ENCODE peak calls at places on chromosomes 16 and 17, in five cellular contexts. X is BE2C, P is left ventricle myocardium inferior, W is AG04450, E is HepG2. T is an unnamed sample.

GRCh38 chr17:7138800-7139381 is 24.3 kb upstream of the ASGR2 start:
- DNase-seq in W (no peak), E (peak; percentile 81), X (no peak), P (no peak), T (no peak)

GRCh38 chr17:72151565-72152391 is 31.0 kb downstream of the SOX9 start:
- DNase-seq in E (peak; percentile 97), X (peak; percentile 42), W (no peak), P (peak; percentile 52), T (no peak)

GRCh38 chr16:22323998-22324786 is 27.0 kb downstream of the POLR3E start:
- DNase-seq in P (no peak), E (no peak), W (no peak), X (no peak), T (no peak)

GRCh38 chr16:24409045-24409444 is 130.3 kb upstream of the RBBP6 start:
- DNase-seq in P (no peak), W (no peak), E (no peak), X (no peak), T (peak; percentile 21)

GRCh38 chr17:45649796-45650195 is 134.3 kb upstream of the CRHR1 start:
- DNase-seq in W (no peak), E (no peak), P (no peak), X (no peak), T (no peak)

GRCh38 chr17:77581480-77581879 is 377.0 kb upstream of the TNRC6C start:
- DNase-seq in P (no peak), E (no peak), W (no peak), X (no peak), T (no peak)

GRCh38 chr16:4358831-4359561 is 7.9 kb upstream of the PAM16 start:
- DNase-seq in W (no peak), P (peak; percentile 60), X (peak; percentile 84), E (peak; percentile 53), T (peak; percentile 76)

GRCh38 chr17:43363181-43363925 is 35.4 kb upstream of the ARL4D start:
- DNase-seq in P (no peak), E (no peak), X (no peak), W (no peak), T (no peak)

GRCh38 chr17:45040459-45040858 is 11.0 kb downstream of the DCAKD start:
- DNase-seq in X (no peak), W (no peak), E (no peak), P (no peak), T (no peak)

DNA sequence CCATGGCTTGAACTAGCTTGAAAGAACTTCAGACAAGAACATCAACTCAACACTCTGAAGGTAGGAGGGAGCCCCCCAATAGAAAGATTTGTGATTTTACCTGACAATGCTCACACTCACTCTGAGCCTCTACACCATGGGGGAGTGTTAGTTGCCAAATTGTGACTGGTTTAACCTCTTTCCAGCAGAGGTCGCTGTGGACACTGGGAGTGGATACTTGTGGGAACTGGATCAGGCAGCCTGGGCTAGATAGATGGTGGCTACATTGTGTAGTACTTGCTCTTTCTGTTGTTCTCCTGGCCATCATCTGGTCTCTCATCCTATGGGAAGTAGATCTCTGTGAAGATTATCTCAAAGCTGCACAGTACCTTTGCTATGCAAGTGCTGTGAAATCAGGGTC is 2.9 kb downstream of the SMPD3 start:
- DNase-seq in X (peak; percentile 83), E (peak; percentile 67), P (no peak), W (no peak), T (peak; percentile 75)
- TF ChIP-seq CTCF in X (peak; percentile 98), E (peak; percentile 71), P (peak; percentile 19), W (peak; percentile 15), T (peak; percentile 52)

DNA sequence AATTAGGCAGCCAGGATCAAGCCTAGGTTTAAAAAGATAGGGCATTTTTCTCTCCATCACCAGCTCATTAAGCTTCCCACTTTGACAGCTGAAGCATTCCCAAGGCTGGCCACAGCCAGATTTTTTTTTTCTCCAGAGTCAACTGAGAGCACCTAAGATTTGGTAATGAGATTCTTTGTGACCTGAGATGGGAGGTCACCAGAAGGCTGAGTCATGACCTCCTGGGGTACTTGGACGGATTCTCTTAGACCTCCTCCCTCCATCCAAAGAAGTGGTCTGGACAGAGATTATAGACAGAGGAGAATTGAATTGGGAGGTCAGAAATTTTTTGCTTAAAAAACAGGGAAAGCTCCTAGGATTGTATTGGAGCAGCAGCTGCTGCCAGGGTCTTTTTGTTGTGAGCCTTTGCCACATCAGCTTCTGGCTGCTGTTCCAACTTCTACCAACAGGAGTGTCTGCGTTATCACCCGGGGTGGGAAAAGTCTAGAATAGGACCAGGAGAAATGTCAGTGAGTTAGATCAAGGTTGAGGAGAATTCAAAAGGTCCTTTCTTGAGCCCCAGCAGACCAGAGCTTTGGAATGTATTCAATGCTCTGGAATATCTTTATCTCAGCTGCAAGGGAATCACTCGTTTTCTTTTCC is 221.2 kb upstream of the N4BP1 start:
- DNase-seq in X (no peak), E (peak; percentile 10), P (no peak), W (no peak), T (no peak)
- TF ChIP-seq CTCF in X (peak; percentile 7), E (no peak), P (peak; percentile 41), W (no peak), T (no peak)

DNA sequence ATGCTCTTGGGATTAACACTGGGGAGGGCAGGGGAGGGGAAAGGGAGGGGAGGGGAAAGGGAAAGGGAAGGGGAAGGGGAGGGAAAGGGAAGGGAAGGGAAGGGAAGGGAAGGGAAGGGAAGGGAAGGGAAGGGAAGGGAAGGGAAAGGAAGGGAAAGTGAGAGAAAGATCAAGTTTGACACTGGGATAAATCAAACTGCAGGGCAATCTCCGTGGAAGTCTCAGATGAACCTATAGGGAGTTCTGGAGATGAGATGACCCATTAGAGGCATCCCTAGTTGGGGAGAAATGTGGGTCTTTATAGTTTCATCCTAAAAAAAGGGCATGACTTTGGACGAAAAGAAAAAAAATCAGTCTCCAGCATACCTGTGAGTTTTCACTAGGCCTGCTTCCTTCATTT is 2.2 kb downstream of the KRTAP4-12 start:
- DNase-seq in P (no peak), W (no peak), X (no peak), E (no peak), T (no peak)
- TF ChIP-seq CTCF in P (no peak), W (no peak), X (no peak), E (no peak), T (no peak)

GRCh38 chr17:49191917-49192741 is 18.2 kb downstream of the GNGT2 start:
- DNase-seq in E (peak; percentile 90), X (peak; percentile 90), W (peak; percentile 45), P (peak; percentile 89), T (peak; percentile 53)
- TF ChIP-seq CTCF in E (peak; percentile 83), X (peak; percentile 28), W (peak; percentile 38), P (peak; percentile 43), T (peak; percentile 20)

DNA sequence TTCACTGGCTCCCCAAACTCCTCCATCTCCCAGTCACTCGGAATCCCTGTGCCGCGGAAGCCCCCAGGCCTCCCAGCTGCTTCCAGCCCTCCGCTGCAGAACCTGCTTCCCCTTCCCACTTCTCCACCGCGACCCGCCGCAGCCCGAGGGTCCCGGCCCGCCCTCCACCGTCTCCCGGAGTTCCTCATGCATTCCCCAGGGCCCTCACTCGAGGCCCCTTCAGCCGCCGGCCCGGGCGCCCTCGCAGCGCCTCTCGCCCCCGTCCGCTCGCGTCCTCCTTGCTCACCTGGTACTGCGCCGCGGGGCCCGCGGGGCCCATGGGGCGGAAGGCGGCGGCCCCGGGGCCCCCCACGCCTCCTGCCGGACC is 329 bp downstream of the SMARCD2 start:
- DNase-seq in W (no peak), P (peak; percentile 42), E (no peak), X (peak; percentile 42), T (no peak)
- TF ChIP-seq CTCF in W (no peak), P (no peak), E (no peak), X (no peak), T (no peak)

DNA sequence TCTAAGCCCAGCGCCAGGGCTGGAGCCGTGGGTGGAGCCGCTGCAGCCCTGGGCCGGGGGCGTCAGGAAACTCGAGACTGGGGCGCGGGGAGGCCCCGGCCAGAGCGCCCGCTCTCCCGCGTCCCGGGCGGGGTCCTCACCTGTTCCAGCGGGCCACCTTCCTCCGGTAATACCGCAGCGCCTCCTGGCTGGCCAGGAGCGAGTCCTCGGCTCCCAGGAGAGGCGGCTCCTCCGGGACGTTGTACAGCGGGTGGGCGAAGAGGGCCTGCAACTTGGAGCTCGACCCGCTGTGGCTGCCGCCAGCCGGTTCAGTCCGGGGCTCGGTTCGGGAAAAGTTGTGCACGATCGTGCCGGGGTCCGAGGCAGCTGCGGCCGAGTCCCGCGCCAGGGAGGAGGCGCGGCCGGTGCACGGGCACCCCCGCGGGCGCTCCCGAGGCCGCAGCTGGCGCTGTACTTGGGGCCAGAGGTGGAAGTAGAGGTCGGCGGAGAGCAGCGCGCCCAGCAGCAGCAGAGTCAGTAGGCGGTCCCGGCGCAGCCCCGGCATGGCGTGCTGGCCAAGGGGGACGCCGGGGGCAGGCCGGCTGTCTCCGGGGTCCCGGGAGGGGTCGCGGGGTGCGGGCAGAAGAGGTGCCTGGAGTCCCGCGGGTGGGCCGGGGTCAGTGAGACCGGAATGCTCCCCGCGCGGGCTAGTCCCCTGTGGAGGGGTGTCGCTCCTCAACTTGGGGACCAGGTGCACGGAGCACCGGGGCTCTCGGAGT is 865 bp downstream of the FAM20A start:
- DNase-seq in W (no peak), E (peak; percentile 59), X (peak; percentile 9), P (peak; percentile 56), T (peak; percentile 54)
- TF ChIP-seq CTCF in W (peak; percentile 1), E (peak; percentile 92), X (no peak), P (peak; percentile 57), T (no peak)

GRCh38 chr17:51056813-51057510 is 63.7 kb downstream of the SPAG9 start:
- DNase-seq in X (peak; percentile 44), P (no peak), W (peak; percentile 61), E (peak; percentile 68), T (peak; percentile 46)
- TF ChIP-seq CTCF in X (peak; percentile 77), P (peak; percentile 71), W (peak; percentile 70), E (peak; percentile 69), T (peak; percentile 46)

T was measured in GM20000.